ENCODE peak calls at places on chromosomes 1 and 21, in ten cellular contexts. B is colonic mucosa, S is psoas muscle, P is A549, V is left lung, N is brain microvascular endothelial cell, X is GM23338, Z is ovary, W is body of pancreas, J is astrocyte. F is an unnamed sample.

GRCh38 chr1:12618661-12619395 is 818 bp upstream of the DHRS3 start:
- DNase-seq in V (peak; percentile 87), J (peak; percentile 86), W (peak; percentile 72), X (peak; percentile 86), P (peak; percentile 95), N (peak; percentile 86), S (peak; percentile 87), Z (peak; percentile 76), B (peak; percentile 90), F (peak; percentile 93)

GRCh38 chr21:29181799-29182470 is 51.5 kb downstream of the MAP3K7CL start:
- DNase-seq in B (no peak), P (peak; percentile 52), N (peak; percentile 78), W (peak; percentile 28), S (no peak), Z (peak; percentile 26), J (peak; percentile 94), X (no peak), V (no peak), F (no peak)

GRCh38 chr1:77876884-77877283 is 11.5 kb upstream of the NEXN start:
- DNase-seq in J (peak; percentile 42), B (no peak), P (no peak), V (no peak), Z (no peak), W (no peak), S (no peak), X (no peak), N (peak; percentile 47), F (no peak)

GRCh38 chr1:59215766-59216291 is 81.1 kb upstream of the FGGY start:
- DNase-seq in V (no peak), N (no peak), J (no peak), Z (no peak), X (no peak), P (no peak), W (no peak), S (no peak), B (no peak), F (no peak)

GRCh38 chr1:205817364-205817763 is 4.4 kb upstream of the SLC41A1 start:
- DNase-seq in B (no peak), N (no peak), V (no peak), Z (no peak), J (no peak), X (no peak), P (no peak), S (no peak), W (no peak), F (no peak)

GRCh38 chr1:203526572-203526971 is 32.6 kb downstream of the OPTC start:
- DNase-seq in P (no peak), W (no peak), S (no peak), J (no peak), N (no peak), B (no peak), Z (no peak), V (no peak), X (no peak), F (no peak)

GRCh38 chr1:21655748-21656147 is 13.4 kb downstream of the RAP1GAP start:
- DNase-seq in Z (no peak), X (peak; percentile 85), P (peak; percentile 62), J (no peak), B (no peak), W (peak; percentile 45), V (no peak), S (no peak), N (no peak), F (no peak)

GRCh38 chr1:167238713-167239112 is 18.0 kb downstream of the POU2F1 start:
- DNase-seq in J (no peak), S (no peak), V (no peak), X (no peak), B (no peak), P (no peak), W (no peak), N (no peak), Z (no peak), F (no peak)

GRCh38 chr1:113090051-113090450 is 17.1 kb downstream of the LRIG2 start:
- DNase-seq in B (no peak), Z (no peak), W (no peak), J (no peak), X (no peak), V (no peak), S (no peak), N (no peak), P (no peak), F (no peak)

GRCh38 chr1:206709772-206710456 is 25.2 kb downstream of the MAPKAPK2 start:
- DNase-seq in J (no peak), S (no peak), Z (no peak), X (no peak), P (no peak), N (peak; percentile 52), V (no peak), W (no peak), B (no peak), F (no peak)

GRCh38 chr1:117838911-117839310 is 90.5 kb downstream of the GDAP2 start:
- DNase-seq in B (no peak), V (no peak), Z (no peak), N (peak; percentile 30), J (peak; percentile 86), P (no peak), W (no peak), S (no peak), X (no peak), F (no peak)

GRCh38 chr1:117843791-117844190 is 85.6 kb downstream of the GDAP2 start:
- DNase-seq in V (no peak), Z (no peak), B (no peak), N (no peak), S (no peak), W (no peak), J (no peak), X (no peak), P (no peak), F (no peak)

GRCh38 chr1:117841117-117841650 is 88.2 kb downstream of the GDAP2 start:
- DNase-seq in V (no peak), S (no peak), Z (no peak), W (no peak), N (no peak), J (no peak), P (no peak), X (no peak), B (no peak), F (no peak)

GRCh38 chr1:117846674-117847425 is 82.6 kb downstream of the GDAP2 start:
- DNase-seq in P (no peak), W (peak; percentile 54), N (no peak), S (no peak), V (no peak), B (no peak), J (no peak), Z (no peak), X (no peak), F (no peak)

GRCh38 chr1:117842408-117843170 is 86.8 kb downstream of the GDAP2 start:
- DNase-seq in B (no peak), Z (no peak), P (no peak), S (no peak), V (no peak), J (no peak), N (peak; percentile 27), W (no peak), X (peak; percentile 73), F (no peak)
- TF ChIP-seq CTCF in B (no peak), Z (no peak), P (no peak), S (no peak), V (no peak), J (peak; percentile 10), N (peak; percentile 59), W (no peak), X (peak; percentile 46), F (no peak)

DNA sequence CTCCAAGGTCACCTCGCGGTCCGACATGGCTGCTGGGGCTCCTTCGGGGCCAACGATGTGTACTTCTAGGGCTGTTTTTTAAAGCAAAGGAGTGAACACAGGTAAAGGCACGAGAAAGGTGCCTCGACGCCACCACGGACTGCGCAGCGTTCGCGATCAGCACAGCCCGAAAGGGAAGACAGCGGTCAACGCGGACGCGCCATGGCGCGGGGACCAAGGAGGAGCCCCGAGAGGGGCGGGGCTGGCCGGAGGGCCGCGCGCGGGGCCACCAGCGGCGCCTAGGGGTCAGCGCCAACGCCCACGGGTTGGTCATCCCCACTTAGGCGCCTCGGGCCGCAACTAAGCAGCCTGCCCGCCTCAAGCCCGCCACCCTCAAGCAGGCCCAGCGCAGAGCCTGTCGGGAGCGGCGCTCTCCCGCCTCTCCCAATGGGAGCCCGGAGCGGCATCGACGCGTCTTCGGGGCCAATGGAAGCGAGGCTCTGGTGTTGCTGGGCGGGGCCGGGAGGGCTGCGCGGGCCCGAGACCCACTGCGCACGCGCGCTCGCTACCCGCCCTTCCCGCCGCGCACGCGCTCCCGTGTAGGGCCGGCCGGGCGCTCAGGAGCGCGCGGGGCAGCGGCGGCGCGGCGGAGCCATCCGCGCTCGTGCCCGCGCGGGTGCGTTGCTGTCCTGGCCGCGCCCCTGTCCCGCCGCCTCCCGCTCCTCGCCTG is at the start of gene DIP2A:
- DNase-seq in V (peak; percentile 98), W (peak; percentile 95), J (peak; percentile 89), P (peak; percentile 95), B (peak; percentile 94), Z (peak; percentile 94), N (peak; percentile 86), S (peak; percentile 99), X (peak; percentile 98), F (peak; percentile 97)
- H3K4me3 ChIP-seq in V (peak within 1 kb of the TSS; percentile 87), W (peak within 1 kb of the TSS; percentile 82), J (peak within 1 kb of the TSS; percentile 76), P (peak within 1 kb of the TSS; percentile 71), B (peak within 1 kb of the TSS; percentile 98), Z (peak within 1 kb of the TSS; percentile 92), N (peak within 1 kb of the TSS; percentile 76), S (peak within 1 kb of the TSS; percentile 92), X (peak within 1 kb of the TSS; percentile 96), F (peak within 1 kb of the TSS; percentile 100)

GRCh38 chr1:44849575-44850132 is 6.6 kb upstream of the PTCH2 start:
- DNase-seq in V (no peak), N (no peak), P (no peak), S (no peak), Z (no peak), X (no peak), B (no peak), J (no peak), W (no peak), F (no peak)

GRCh38 chr1:44853201-44853600 is 10.1 kb upstream of the PTCH2 start:
- DNase-seq in S (peak; percentile 15), X (no peak), Z (no peak), B (no peak), P (no peak), N (no peak), W (no peak), J (no peak), V (no peak), F (no peak)

GRCh38 chr1:44851308-44851707 is 8.3 kb upstream of the PTCH2 start:
- DNase-seq in X (no peak), W (no peak), V (no peak), P (no peak), S (no peak), Z (no peak), B (no peak), J (no peak), N (no peak), F (no peak)

GRCh38 chr1:44847786-44848185 is 4.7 kb upstream of the PTCH2 start:
- DNase-seq in J (no peak), P (no peak), X (no peak), B (no peak), N (no peak), W (no peak), S (peak; percentile 12), V (no peak), Z (no peak), F (no peak)

GRCh38 chr1:44848456-44849181 is 5.6 kb upstream of the PTCH2 start:
- DNase-seq in S (peak; percentile 17), W (no peak), J (no peak), V (no peak), N (no peak), X (no peak), P (no peak), B (no peak), Z (no peak), F (no peak)
- H3K27ac ChIP-seq in S (no peak overlapping the region), W (no peak overlapping the region), J (no peak overlapping the region), V (no peak overlapping the region), N (no peak overlapping the region), X (no peak overlapping the region), P (no peak overlapping the region), B (no peak overlapping the region), Z (peak overlapping the region; percentile 17), F (no peak overlapping the region)

GRCh38 chr21:32412162-32412997 is at the start of gene EVA1C:
- DNase-seq in Z (peak; percentile 75), B (peak; percentile 67), N (no peak), X (peak; percentile 73), V (peak; percentile 88), P (peak; percentile 51), W (peak; percentile 73), J (no peak), S (peak; percentile 84), F (peak; percentile 87)
- TF ChIP-seq CTCF in Z (peak; percentile 75), B (peak; percentile 14), N (no peak), X (no peak), V (no peak), P (no peak), W (peak; percentile 53), J (no peak), S (peak; percentile 26), F (no peak)